ENCODE peak calls at places on chromosomes 6 and 20, in nine cellular contexts. L, F, I, S, O, D, R, A and P are unnamed samples.

GRCh38 chr6:170243791-170244291 is 47.0 kb downstream of the DLL1 start:
- DNase-seq in O (no peak), A (no peak), D (no peak), R (no peak), L (no peak), F (no peak), I (no peak), S (no peak), P (no peak)

GRCh38 chr6:57307850-57308249 is 9.6 kb upstream of the PRIM2 start:
- DNase-seq in I (no peak), S (no peak), D (no peak), R (no peak), F (no peak), L (no peak), A (no peak), O (no peak), P (no peak)

GRCh38 chr6:139588734-139589418 is 214.4 kb upstream of the CITED2 start:
- DNase-seq in R (peak), A (peak), L (no peak), F (no peak), D (no peak), I (no peak), O (no peak), S (no peak), P (no peak)

GRCh38 chr6:137867685-137868509 is 838 bp downstream of the TNFAIP3 start:
- DNase-seq in I (peak), O (peak), R (no peak), S (no peak), F (peak), L (no peak), A (peak), D (no peak), P (peak)

GRCh38 chr20:57598060-57598459 is 22.2 kb downstream of the ZBP1 start:
- DNase-seq in S (no peak), A (no peak), F (no peak), R (no peak), D (no peak), O (no peak), I (no peak), L (no peak), P (no peak)

GRCh38 chr6:150273457-150274309 is 95.1 kb upstream of the IYD start:
- DNase-seq in R (peak), A (no peak), F (no peak), D (no peak), O (no peak), S (no peak), L (no peak), I (no peak), P (no peak)

GRCh38 chr6:37272834-37273566 is 15.1 kb upstream of the TMEM217 start:
- DNase-seq in R (no peak), A (no peak), L (peak), F (no peak), O (no peak), S (no peak), I (no peak), D (no peak), P (no peak)

GRCh38 chr20:2688041-2688591 is 4.5 kb upstream of the EBF4 start:
- DNase-seq in F (peak), D (no peak), A (no peak), I (no peak), L (peak), S (peak), R (no peak), O (peak), P (peak)

GRCh38 chr20:2871555-2872303 is 1.6 kb upstream of the PTPRA start:
- DNase-seq in S (no peak), A (no peak), I (no peak), D (no peak), F (no peak), L (no peak), O (peak), R (no peak), P (no peak)

GRCh38 chr6:163249651-163250101 is 164.8 kb upstream of the QKI start:
- DNase-seq in S (no peak), F (no peak), I (no peak), D (no peak), R (peak), L (no peak), O (no peak), A (no peak), P (no peak)

GRCh38 chr6:169340395-169340794 is 86.7 kb upstream of the THBS2 start:
- DNase-seq in I (peak), D (no peak), A (peak), O (no peak), R (no peak), F (no peak), L (peak), S (no peak), P (no peak)

GRCh38 chr6:47428288-47428687 is 49.3 kb upstream of the CD2AP start:
- DNase-seq in S (no peak), F (no peak), I (no peak), L (no peak), A (no peak), R (no peak), O (no peak), D (no peak), P (no peak)

GRCh38 chr20:16537918-16538317 is 35.3 kb downstream of the KIF16B start:
- DNase-seq in L (no peak), O (no peak), D (no peak), I (no peak), F (no peak), S (no peak), R (no peak), A (no peak), P (no peak)

GRCh38 chr6:6405031-6405430 is 84.6 kb upstream of the F13A1 start:
- DNase-seq in O (no peak), S (no peak), D (no peak), L (no peak), I (no peak), A (no peak), F (no peak), R (no peak), P (peak)

GRCh38 chr6:109373762-109374161 is 8.5 kb downstream of the CD164 start:
- DNase-seq in F (no peak), D (no peak), I (no peak), S (no peak), O (no peak), L (no peak), R (no peak), A (peak), P (no peak)

GRCh38 chr20:396252-396618 is 11.9 kb upstream of the RBCK1 start:
- DNase-seq in I (no peak), O (no peak), S (no peak), D (no peak), F (no peak), L (no peak), A (no peak), R (no peak), P (no peak)

GRCh38 chr6:3026811-3027626 is 27.3 kb downstream of the NQO2 start:
- DNase-seq in R (no peak), F (no peak), D (no peak), O (peak), I (no peak), L (no peak), A (peak), S (no peak), P (peak)

GRCh38 chr6:144710207-144710606 is 425.1 kb downstream of the UTRN start:
- DNase-seq in L (peak), A (peak), S (no peak), R (peak), O (no peak), D (no peak), F (no peak), I (no peak), P (no peak)

GRCh38 chr6:43628392-43629103 is 516 bp downstream of the GTPBP2 start:
- DNase-seq in L (peak), A (peak), D (no peak), S (peak), R (no peak), I (peak), O (peak), F (peak), P (peak)

GRCh38 chr6:37699138-37699766 is 1.6 kb upstream of the MDGA1 start:
- DNase-seq in S (peak), F (no peak), R (no peak), D (no peak), A (no peak), I (no peak), L (no peak), O (no peak), P (peak)

GRCh38 chr20:11271319-11271718 is 597.5 kb upstream of the JAG1 start:
- DNase-seq in I (no peak), R (no peak), S (no peak), A (no peak), O (no peak), F (no peak), L (no peak), D (no peak), P (no peak)

GRCh38 chr6:148407372-148407771 is 64.7 kb downstream of the SASH1 start:
- DNase-seq in R (peak), D (no peak), A (peak), L (no peak), F (no peak), O (no peak), I (no peak), S (no peak), P (no peak)

GRCh38 chr6:20574355-20574754 is 40.1 kb downstream of the CDKAL1 start:
- DNase-seq in D (no peak), L (no peak), F (no peak), A (no peak), O (no peak), R (no peak), S (no peak), I (no peak), P (no peak)

GRCh38 chr6:52227495-52227894 is 16.8 kb downstream of the IL17F start:
- DNase-seq in F (no peak), I (no peak), L (no peak), R (no peak), D (no peak), O (no peak), S (no peak), A (no peak), P (no peak)

GRCh38 chr20:34108616-34109174 is 3.3 kb downstream of the EIF2S2 start:
- DNase-seq in D (no peak), O (no peak), L (no peak), A (no peak), R (no peak), F (no peak), I (no peak), S (no peak), P (no peak)

GRCh38 chr6:47438481-47439347 is 38.9 kb upstream of the CD2AP start:
- DNase-seq in O (no peak), R (no peak), S (no peak), A (no peak), D (no peak), F (peak), L (no peak), I (peak), P (no peak)

GRCh38 chr6:117550618-117551242 is 51.6 kb downstream of the GOPC start:
- DNase-seq in L (no peak), R (no peak), S (no peak), I (no peak), F (no peak), O (no peak), A (no peak), D (no peak), P (no peak)

GRCh38 chr6:79810878-79811277 is 136.5 kb downstream of the ELOVL4 start:
- DNase-seq in F (no peak), D (no peak), L (no peak), O (no peak), S (no peak), I (no peak), R (no peak), A (no peak), P (no peak)

DNA sequence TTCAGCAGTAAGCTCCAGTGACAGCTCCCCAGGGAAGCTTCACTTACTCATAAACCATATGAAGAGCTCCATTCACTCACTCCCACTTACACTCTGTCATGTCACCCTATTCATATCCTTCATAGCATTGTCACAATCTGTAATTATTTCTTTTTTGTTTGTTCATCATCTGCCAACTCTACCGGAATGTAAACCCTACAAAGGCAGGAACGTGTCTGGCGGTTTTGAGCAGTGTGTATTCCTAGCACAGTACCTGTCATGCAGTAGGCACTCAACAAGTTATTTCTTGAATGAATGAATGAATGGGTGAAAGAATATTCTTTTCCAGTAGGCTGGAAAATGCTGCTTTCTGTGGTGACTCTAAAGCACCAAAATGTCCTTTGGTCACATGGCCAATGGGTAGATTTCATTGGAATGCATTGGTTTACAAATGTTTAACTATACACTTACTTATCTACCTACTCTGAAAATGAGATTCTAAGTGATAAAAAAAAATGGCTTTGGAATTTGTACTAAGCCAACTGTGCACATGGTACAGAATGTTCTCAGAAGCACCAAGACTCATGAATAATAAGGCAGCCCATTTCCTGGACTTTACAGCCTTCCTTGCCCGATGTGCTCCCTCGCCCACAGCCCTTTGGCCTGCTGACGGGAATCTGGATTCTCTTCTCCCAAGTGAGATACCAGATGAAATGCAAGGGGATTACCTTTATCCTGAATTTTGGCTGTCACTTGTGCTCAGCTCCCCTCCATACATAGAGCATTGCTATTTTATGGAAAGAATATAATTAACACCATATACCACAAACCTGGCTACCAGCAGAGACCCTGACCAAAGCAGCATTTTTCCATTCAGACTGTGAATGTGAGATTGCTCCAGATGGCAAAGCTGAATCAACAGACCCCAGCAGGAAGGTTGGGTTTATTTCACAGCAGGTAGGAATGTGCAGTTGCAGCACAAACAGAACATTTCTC is 273.3 kb downstream of the ALDH8A1 start:
- DNase-seq in A (no peak), R (peak), D (no peak), I (no peak), O (no peak), S (no peak), F (no peak), L (peak), P (no peak)
- H3K4me3 ChIP-seq in A (no peak), R (no peak), D (no peak), I (no peak), O (no peak), S (no peak), F (no peak), L (no peak), P (no peak)

DNA sequence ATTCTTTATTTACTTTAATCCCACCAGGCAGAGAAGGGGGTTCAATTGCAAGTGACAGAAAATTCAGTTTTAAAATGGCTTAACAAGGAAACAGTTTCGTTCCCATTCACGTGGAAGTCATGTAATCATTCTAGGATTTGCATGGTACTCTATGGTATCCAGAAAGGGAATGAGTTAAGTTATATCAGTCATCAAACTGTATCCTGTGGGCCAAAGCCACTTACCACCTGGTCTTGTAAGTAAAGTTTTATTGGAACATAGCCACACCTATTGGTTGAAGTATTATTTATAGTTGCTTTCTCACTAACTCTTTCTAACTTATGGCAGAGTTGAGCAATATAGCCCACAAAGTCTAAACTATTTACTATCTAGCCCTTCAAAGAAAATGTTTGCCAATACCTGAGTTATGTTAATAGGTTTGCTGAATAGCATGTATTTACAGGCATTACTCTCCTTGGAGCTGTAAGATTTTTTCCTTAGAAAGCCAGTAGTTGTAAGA is 10.2 kb upstream of the MMS22L start:
- DNase-seq in I (no peak), S (no peak), O (no peak), F (no peak), D (no peak), R (no peak), L (no peak), A (no peak), P (no peak)
- H3K4me3 ChIP-seq in I (no peak), S (no peak), O (no peak), F (no peak), D (no peak), R (no peak), L (no peak), A (no peak), P (no peak)

DNA sequence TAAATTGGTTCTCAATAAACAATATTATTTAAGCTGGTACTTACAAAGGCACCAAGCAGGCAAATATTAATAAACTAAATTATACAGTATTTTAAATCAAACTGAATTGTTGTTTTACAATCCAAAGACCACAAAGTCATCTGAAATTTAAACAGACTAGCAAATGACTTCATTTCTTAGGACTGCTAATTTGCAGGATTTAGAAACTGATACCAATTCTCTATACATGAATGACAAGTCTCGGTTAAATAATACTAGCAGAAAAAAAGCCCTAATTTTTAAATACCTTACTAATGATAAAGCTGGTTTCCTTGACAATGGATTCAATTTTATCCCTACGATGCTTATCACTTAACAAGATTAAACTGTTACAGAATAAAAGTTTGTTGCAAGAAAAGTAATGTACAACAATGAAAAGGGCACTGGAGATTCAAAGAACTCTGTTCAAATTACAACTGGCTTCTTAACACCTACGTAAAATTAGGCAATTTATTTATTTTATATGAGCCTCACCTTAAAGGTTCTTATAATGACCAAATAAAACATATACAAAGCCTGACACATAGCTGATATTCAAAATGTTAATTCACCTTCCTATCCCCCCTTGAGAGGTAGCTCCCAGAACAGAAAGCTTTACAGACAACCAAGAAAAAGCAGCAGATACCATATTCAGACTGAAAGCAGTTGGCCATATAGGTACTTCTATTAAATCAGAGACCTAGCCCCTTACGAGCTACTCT is 33.1 kb downstream of the HBS1L start:
- DNase-seq in D (no peak), L (no peak), R (no peak), O (no peak), F (no peak), A (no peak), S (no peak), I (no peak), P (no peak)
- H3K4me3 ChIP-seq in D (no peak), L (no peak), R (no peak), O (no peak), F (no peak), A (no peak), S (no peak), I (no peak), P (no peak)

DNA sequence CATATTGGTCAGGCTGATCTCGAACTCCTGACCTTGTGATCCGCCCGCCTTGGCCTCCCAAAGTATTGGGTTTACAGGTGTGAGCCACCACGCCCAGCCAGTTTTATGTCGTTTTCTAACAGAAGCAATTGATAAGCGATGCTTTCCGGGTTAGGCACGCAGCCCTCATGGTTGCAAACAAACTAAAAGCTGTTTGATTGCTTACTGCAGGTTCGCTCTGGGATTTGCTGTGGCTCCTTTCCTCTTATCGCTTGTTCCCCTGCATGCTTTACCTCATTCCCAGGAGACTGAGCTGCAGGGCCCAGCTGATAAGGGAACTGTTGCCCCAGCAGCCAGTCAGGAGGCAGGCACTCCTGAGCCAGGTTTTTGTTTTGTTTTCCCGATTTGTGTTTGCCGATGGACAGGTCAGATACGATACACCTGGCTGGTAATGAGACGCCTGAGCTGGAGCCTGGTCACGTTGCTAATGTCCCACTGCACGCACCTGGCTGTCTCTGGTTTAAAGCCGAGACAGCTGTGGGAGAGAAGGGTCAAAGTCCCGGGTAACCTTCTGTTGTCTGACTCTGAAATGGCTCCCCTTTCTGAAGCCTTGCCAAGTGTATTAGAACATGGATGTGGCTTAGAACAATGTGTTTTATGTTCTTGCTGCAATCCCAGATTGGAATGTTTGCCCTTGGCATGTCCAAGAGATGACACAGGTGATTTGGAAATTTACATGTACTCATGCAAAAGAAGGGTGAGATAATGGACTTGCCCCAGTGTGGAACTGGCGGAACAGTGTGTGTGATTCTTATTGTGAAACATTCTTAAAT is 19.9 kb downstream of the DSP start:
- DNase-seq in S (no peak), I (no peak), D (no peak), R (no peak), F (no peak), A (peak), L (no peak), O (peak), P (no peak)
- H3K4me3 ChIP-seq in S (no peak), I (no peak), D (no peak), R (no peak), F (no peak), A (no peak), L (no peak), O (no peak), P (no peak)

GRCh38 chr6:11379805-11380204 is 147.3 kb upstream of the NEDD9 start:
- DNase-seq in A (no peak), R (no peak), F (no peak), I (no peak), O (no peak), S (no peak), L (no peak), D (no peak), P (no peak)

GRCh38 chr6:11380549-11380948 is 148.1 kb upstream of the NEDD9 start:
- DNase-seq in A (no peak), F (no peak), R (no peak), O (no peak), D (no peak), I (no peak), S (no peak), L (no peak), P (no peak)

GRCh38 chr6:11381801-11382513 is 149.5 kb upstream of the NEDD9 start:
- DNase-seq in R (no peak), O (no peak), I (no peak), F (no peak), S (peak), A (no peak), D (no peak), L (no peak), P (peak)

GRCh38 chr6:11378639-11379038 is 146.2 kb upstream of the NEDD9 start:
- DNase-seq in A (no peak), L (no peak), D (no peak), O (no peak), R (no peak), F (no peak), S (no peak), I (no peak), P (no peak)

GRCh38 chr6:11380969-11381744 is 148.7 kb upstream of the NEDD9 start:
- DNase-seq in L (peak), R (peak), D (no peak), O (no peak), A (no peak), F (no peak), I (no peak), S (no peak), P (no peak)
- H3K4me3 ChIP-seq in L (no peak), R (no peak), D (no peak), O (no peak), A (no peak), F (no peak), I (no peak), S (peak), P (peak)